ENCODE peak calls at places on chromosomes 11 and 22, in ten cellular contexts. V is A549, N is Calu3, I is ovary, Z is mucosa of descending colon, B is sigmoid colon, A is HFF-Myc, H is BJ, M is spleen, K is neural crest cell. Q is an unnamed sample.

GRCh38 chr11:76615950-76616349 is 54.6 kb downstream of the LRRC32 start:
- DNase-seq in V (no peak), N (no peak), I (peak), Z (peak), B (peak), A (no peak), H (no peak), M (peak), K (no peak), Q (no peak)

GRCh38 chr11:78109011-78109685 is 29.5 kb upstream of the NDUFC2 start:
- DNase-seq in V (no peak), N (no peak), I (no peak), Z (no peak), B (no peak), A (no peak), H (no peak), M (no peak), K (no peak), Q (no peak)

GRCh38 chr11:42770444-42771065 is 541.2 kb upstream of the API5 start:
- DNase-seq in V (peak), N (no peak), I (no peak), Z (no peak), B (no peak), A (no peak), H (no peak), M (no peak), K (peak), Q (peak)

GRCh38 chr11:26665946-26666345 is 55.9 kb downstream of the SLC5A12 start:
- DNase-seq in V (no peak), N (no peak), I (no peak), Z (no peak), B (no peak), A (no peak), H (no peak), M (no peak), K (no peak), Q (no peak)

GRCh38 chr11:102603091-102603490 is 22.0 kb downstream of the MMP20 start:
- DNase-seq in V (no peak), N (peak), I (no peak), Z (no peak), B (no peak), A (no peak), H (no peak), M (no peak), K (peak), Q (no peak)

GRCh38 chr11:70065318-70066135 is 12.6 kb upstream of the ANO1 start:
- DNase-seq in V (no peak), N (no peak), I (no peak), Z (no peak), B (peak), A (no peak), H (no peak), M (peak), K (no peak), Q (no peak)

GRCh38 chr11:78787696-78788095 is 213.0 kb upstream of the NARS2 start:
- DNase-seq in V (no peak), N (no peak), I (no peak), Z (no peak), B (no peak), A (no peak), H (no peak), M (no peak), K (no peak), Q (no peak)

GRCh38 chr11:62921573-62922188 is 518 bp upstream of the CHRM1 start:
- DNase-seq in V (no peak), N (peak), I (no peak), Z (peak), B (no peak), A (no peak), H (no peak), M (peak), K (no peak), Q (no peak)

GRCh38 chr22:43743929-43744643 is 68.0 kb downstream of the EFCAB6 start:
- DNase-seq in V (no peak), N (no peak), I (no peak), Z (no peak), B (no peak), A (no peak), H (no peak), M (no peak), K (no peak), Q (no peak)

GRCh38 chr22:42272431-42273004 is 2.1 kb upstream of the TCF20 start:
- DNase-seq in V (no peak), N (no peak), I (no peak), Z (no peak), B (peak), A (no peak), H (no peak), M (peak), K (no peak), Q (no peak)

GRCh38 chr11:69445131-69445470 is 36.4 kb upstream of the LINC01488 start:
- DNase-seq in V (no peak), N (no peak), I (no peak), Z (peak), B (no peak), A (no peak), H (no peak), M (peak), K (no peak), Q (no peak)

GRCh38 chr11:94493443-94494199 is at the start of the genes ANKRD49 and MRE11:
- DNase-seq in V (peak), N (peak), I (peak), Z (peak), B (peak), A (peak), H (peak), M (peak), K (peak), Q (peak)

GRCh38 chr22:46070215-46070721 is 80.1 kb upstream of the PPARA start:
- DNase-seq in V (peak), N (peak), I (peak), Z (peak), B (peak), A (no peak), H (no peak), M (peak), K (no peak), Q (no peak)

GRCh38 chr11:108967571-108967970 is 302.7 kb downstream of the DDX10 start:
- DNase-seq in V (no peak), N (no peak), I (no peak), Z (no peak), B (peak), A (no peak), H (no peak), M (no peak), K (no peak), Q (no peak)

GRCh38 chr11:129291556-129291955 is 84.1 kb upstream of the BARX2 start:
- DNase-seq in V (no peak), N (no peak), I (no peak), Z (no peak), B (no peak), A (no peak), H (no peak), M (no peak), K (peak), Q (no peak)

GRCh38 chr11:132456735-132457328 is 1075.5 kb downstream of the OPCML start:
- DNase-seq in V (no peak), N (no peak), I (no peak), Z (no peak), B (no peak), A (no peak), H (no peak), M (no peak), K (no peak), Q (no peak)

GRCh38 chr22:40426671-40427070 is 56.3 kb downstream of the SGSM3 start:
- DNase-seq in V (no peak), N (no peak), I (no peak), Z (no peak), B (peak), A (no peak), H (no peak), M (no peak), K (no peak), Q (no peak)

GRCh38 chr11:27699242-27699925 is 871 bp downstream of the BDNF start:
- DNase-seq in V (peak), N (peak), I (no peak), Z (peak), B (no peak), A (no peak), H (no peak), M (no peak), K (peak), Q (peak)

GRCh38 chr11:47204633-47204989 is 10.2 kb upstream of the DDB2 start:
- DNase-seq in V (peak), N (no peak), I (no peak), Z (no peak), B (no peak), A (no peak), H (no peak), M (no peak), K (no peak), Q (no peak)

GRCh38 chr22:44231229-44231628 is 50.5 kb downstream of the PARVG start:
- DNase-seq in V (peak), N (no peak), I (no peak), Z (no peak), B (no peak), A (no peak), H (no peak), M (no peak), K (no peak), Q (no peak)

GRCh38 chr11:1202776-1203504 is 19.9 kb upstream of the MUC5B start:
- DNase-seq in V (peak), N (peak), I (no peak), Z (peak), B (peak), A (no peak), H (no peak), M (peak), K (peak), Q (peak)

GRCh38 chr11:60194511-60194910 is 11.6 kb upstream of the MS4A6A start:
- DNase-seq in V (no peak), N (no peak), I (no peak), Z (no peak), B (no peak), A (no peak), H (no peak), M (no peak), K (no peak), Q (no peak)

GRCh38 chr22:38570841-38571364 is 920 bp upstream of the DMC1 start:
- DNase-seq in V (peak), N (peak), I (peak), Z (peak), B (peak), A (no peak), H (no peak), M (peak), K (peak), Q (peak)

GRCh38 chr22:47372596-47373385 is 610.3 kb downstream of the TBC1D22A start:
- DNase-seq in V (no peak), N (no peak), I (no peak), Z (no peak), B (peak), A (no peak), H (no peak), M (peak), K (no peak), Q (no peak)

GRCh38 chr11:10456519-10456918 is 1.5 kb downstream of the AMPD3 start:
- DNase-seq in V (no peak), N (no peak), I (no peak), Z (no peak), B (no peak), A (no peak), H (no peak), M (peak), K (no peak), Q (no peak)

GRCh38 chr11:102868359-102868758 is 6.4 kb downstream of the MMP12 start:
- DNase-seq in V (no peak), N (no peak), I (no peak), Z (no peak), B (no peak), A (no peak), H (peak), M (no peak), K (no peak), Q (no peak)

GRCh38 chr11:67058506-67058905 is 1.9 kb downstream of the RHOD start:
- DNase-seq in V (no peak), N (no peak), I (no peak), Z (no peak), B (no peak), A (no peak), H (no peak), M (no peak), K (no peak), Q (no peak)

GRCh38 chr11:67062526-67063373 is 6.1 kb downstream of the RHOD start:
- DNase-seq in V (peak), N (peak), I (no peak), Z (no peak), B (no peak), A (no peak), H (no peak), M (no peak), K (no peak), Q (no peak)

GRCh38 chr11:67057410-67057757 is 737 bp downstream of the RHOD start:
- DNase-seq in V (no peak), N (no peak), I (no peak), Z (no peak), B (no peak), A (no peak), H (no peak), M (no peak), K (no peak), Q (no peak)

GRCh38 chr11:67059671-67060070 is 3.0 kb downstream of the RHOD start:
- DNase-seq in V (no peak), N (no peak), I (no peak), Z (no peak), B (no peak), A (no peak), H (no peak), M (no peak), K (no peak), Q (no peak)

DNA sequence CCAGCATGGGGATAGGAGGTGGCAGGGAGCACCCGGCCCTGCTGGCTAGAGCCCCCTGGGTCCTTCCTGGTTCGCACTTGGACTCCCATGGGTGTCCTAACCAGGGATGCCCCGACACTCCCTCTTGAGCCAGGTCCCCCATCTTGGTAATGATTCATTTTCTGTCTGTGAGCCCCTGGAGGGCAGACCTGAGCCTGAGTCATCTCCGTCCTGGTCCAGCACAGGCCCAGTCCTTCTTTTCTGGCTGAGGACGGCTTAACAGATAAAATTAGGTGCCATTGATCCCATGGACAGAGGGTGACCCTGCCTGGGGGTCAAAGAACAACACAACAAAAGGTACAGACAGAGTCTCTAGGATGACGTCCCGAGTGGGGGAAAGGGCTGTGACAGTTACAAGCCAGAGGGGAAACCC is 3.5 kb downstream of the RHOD start:
- DNase-seq in V (peak), N (no peak), I (no peak), Z (no peak), B (no peak), A (no peak), H (no peak), M (no peak), K (no peak), Q (no peak)
- TF ChIP-seq CTCF in V (no peak), N (no peak), I (no peak), Z (no peak), B (no peak), A (no peak), H (no peak), M (no peak), K (no peak), Q (no peak)

GRCh38 chr11:11493698-11494097 is 128.1 kb downstream of the GALNT18 start:
- DNase-seq in V (no peak), N (no peak), I (no peak), Z (no peak), B (no peak), A (no peak), H (no peak), M (no peak), K (no peak), Q (no peak)
- TF ChIP-seq CTCF in V (no peak), N (no peak), I (no peak), Z (no peak), B (no peak), A (no peak), H (no peak), M (no peak), K (no peak), Q (no peak)

DNA sequence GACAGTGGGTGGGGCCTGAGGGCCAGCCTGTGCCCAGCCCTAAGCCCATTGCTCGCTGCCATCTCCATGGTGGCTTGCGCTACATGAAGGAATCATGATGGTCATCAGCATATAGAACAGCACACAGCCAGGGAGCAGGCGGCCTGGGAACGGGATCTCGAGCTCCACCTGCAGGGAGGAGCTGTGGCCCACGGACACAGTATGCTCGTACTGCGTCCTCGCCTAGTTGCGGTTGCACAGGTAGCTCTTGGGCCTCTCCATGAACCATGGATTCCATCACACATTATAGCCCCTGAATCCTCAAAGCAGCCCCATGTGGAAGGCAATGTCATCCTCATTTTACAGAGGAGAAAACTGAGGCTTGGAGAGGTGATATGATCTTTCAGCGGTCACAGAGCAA is 15.1 kb downstream of the SEC14L4 start:
- DNase-seq in V (no peak), N (no peak), I (no peak), Z (no peak), B (no peak), A (no peak), H (no peak), M (no peak), K (no peak), Q (peak)
- TF ChIP-seq CTCF in V (no peak), N (no peak), I (no peak), Z (no peak), B (no peak), A (peak), H (peak), M (no peak), K (no peak), Q (no peak)

DNA sequence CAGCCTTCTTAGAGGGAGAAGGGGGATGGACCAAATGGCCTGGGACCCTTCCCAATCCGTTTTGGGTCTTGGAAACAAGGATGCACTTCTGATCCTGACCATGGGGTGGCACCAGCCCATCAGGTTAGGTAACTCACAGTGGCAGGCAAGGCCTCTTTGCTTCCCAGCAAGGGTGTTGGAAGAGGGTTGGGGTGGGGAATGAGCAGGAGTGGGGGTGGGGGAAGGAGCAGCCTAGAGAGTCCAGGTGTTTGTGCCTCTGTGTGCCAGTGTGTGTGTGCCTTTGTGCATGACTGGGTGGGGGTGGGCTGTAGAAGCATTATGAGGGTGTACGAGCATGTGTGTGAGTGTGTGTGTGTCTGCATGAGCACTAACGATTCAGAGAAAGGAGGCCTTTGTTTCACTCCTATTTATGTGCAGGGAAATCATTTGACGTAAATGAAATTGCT is 213.1 kb downstream of the INSC start:
- DNase-seq in V (peak), N (peak), I (no peak), Z (peak), B (no peak), A (no peak), H (no peak), M (no peak), K (peak), Q (peak)
- TF ChIP-seq CTCF in V (peak), N (peak), I (no peak), Z (no peak), B (peak), A (no peak), H (peak), M (peak), K (peak), Q (peak)

DNA sequence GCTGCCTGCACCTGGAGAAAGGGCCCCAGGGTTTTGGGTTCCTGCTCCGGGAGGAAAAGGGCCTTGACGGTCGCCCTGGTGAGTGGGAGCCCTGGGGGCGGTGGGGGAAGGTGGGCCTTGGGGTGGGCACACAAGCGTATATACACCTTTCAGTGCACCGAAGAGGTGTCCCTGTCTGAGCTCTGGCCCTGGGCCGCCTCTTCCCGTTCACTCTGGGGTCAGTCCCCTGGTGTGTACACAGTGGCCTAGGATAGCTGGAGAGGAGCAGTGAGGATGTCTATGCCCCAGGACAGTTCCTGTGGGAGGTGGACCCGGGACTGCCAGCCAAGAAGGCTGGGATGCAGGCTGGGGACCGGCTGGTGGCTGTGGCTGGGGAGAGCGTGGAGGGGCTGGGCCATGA is 2.8 kb downstream of the NHERF4 start:
- DNase-seq in V (no peak), N (no peak), I (no peak), Z (no peak), B (no peak), A (no peak), H (no peak), M (no peak), K (no peak), Q (no peak)
- TF ChIP-seq CTCF in V (no peak), N (no peak), I (no peak), Z (no peak), B (no peak), A (no peak), H (no peak), M (no peak), K (no peak), Q (no peak)

GRCh38 chr11:8790964-8791363 is 108.4 kb downstream of the RPL27A start:
- DNase-seq in V (no peak), N (no peak), I (no peak), Z (peak), B (no peak), A (no peak), H (no peak), M (no peak), K (no peak), Q (no peak)
- TF ChIP-seq CTCF in V (no peak), N (no peak), I (no peak), Z (no peak), B (no peak), A (no peak), H (no peak), M (no peak), K (no peak), Q (no peak)

DNA sequence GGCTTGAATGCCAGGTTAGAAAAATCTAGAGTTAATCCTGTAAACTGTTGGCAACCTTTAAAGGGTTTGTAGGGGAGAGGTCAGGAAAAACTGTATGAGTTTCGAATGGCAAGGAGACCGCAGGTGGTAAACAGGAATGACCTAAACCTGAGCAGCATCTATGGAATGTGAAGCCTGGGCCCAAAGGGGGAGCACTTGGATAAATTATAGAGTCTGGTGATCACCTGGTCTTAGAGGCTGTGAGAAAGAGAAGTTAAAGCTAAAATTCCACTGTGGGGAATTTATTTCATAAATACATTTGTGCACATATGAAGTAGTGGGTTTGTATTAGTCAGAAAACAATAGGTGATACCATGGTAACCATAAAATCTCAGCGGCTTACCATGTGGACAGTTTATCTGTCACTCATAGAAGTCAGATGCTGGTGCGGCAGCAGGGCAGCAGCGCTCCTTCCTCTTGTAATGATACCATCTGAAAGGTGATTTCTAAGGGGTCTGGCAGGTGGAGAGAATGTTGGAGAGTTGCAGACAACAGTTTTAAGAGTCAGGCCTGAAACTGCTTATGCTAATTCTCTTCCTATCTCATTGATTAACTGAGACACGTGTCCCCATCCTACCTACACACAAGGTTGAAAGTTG is 1104.4 kb upstream of the CCDC90B start:
- DNase-seq in V (no peak), N (peak), I (no peak), Z (no peak), B (no peak), A (no peak), H (no peak), M (no peak), K (no peak), Q (no peak)
- TF ChIP-seq CTCF in V (no peak), N (no peak), I (no peak), Z (no peak), B (no peak), A (no peak), H (no peak), M (no peak), K (no peak), Q (no peak)

Q was measured in GM10248.